ENCODE peak calls at places on chromosomes 2 and 18, in seven cellular contexts. I is A549, V is adrenal gland, C is tibial artery, T is SJSA1, F is stomach, Z is PC-3. S is an unnamed sample.

GRCh38 chr2:138871312-138871711 is 91.1 kb upstream of the NXPH2 start:
- DNase-seq in I (no peak), V (no peak), C (no peak), T (no peak), F (no peak), Z (peak; percentile 52), S (no peak)

GRCh38 chr2:179233626-179234430 is 30.8 kb downstream of the SESTD1 start:
- DNase-seq in I (no peak), V (no peak), C (no peak), T (no peak), F (no peak), Z (peak; percentile 1), S (no peak)

GRCh38 chr2:234710587-234710986 is 213.7 kb upstream of the ARL4C start:
- DNase-seq in I (no peak), V (no peak), C (no peak), T (peak; percentile 50), F (no peak), Z (no peak), S (no peak)

GRCh38 chr18:6979954-6980353 is 137.6 kb downstream of the LAMA1 start:
- DNase-seq in I (no peak), V (no peak), C (no peak), T (no peak), F (no peak), Z (no peak), S (no peak)

GRCh38 chr2:238108423-238109201 is 8.5 kb downstream of the ESPNL start:
- DNase-seq in I (no peak), V (peak; percentile 16), C (peak; percentile 15), T (no peak), F (no peak), Z (no peak), S (no peak)

GRCh38 chr2:28287261-28287915 is 105.3 kb upstream of the FOSL2 start:
- DNase-seq in I (no peak), V (no peak), C (no peak), T (no peak), F (no peak), Z (no peak), S (no peak)

GRCh38 chr18:45174755-45175154 is 440.5 kb upstream of the SLC14A2 start:
- DNase-seq in I (no peak), V (no peak), C (no peak), T (no peak), F (no peak), Z (no peak), S (no peak)

GRCh38 chr18:64994370-64994769 is 756.4 kb upstream of the CDH7 start:
- DNase-seq in I (no peak), V (no peak), C (no peak), T (no peak), F (no peak), Z (no peak), S (no peak)

GRCh38 chr2:101012706-101013181 is 10.7 kb downstream of the RPL31 start:
- DNase-seq in I (no peak), V (peak; percentile 27), C (no peak), T (peak; percentile 51), F (no peak), Z (peak; percentile 78), S (peak; percentile 8)

GRCh38 chr2:238158807-238159539 is at the start of gene ERFE:
- DNase-seq in I (peak; percentile 49), V (no peak), C (no peak), T (no peak), F (no peak), Z (peak; percentile 61), S (no peak)

GRCh38 chr18:54812885-54813284 is 15.4 kb upstream of the RAB27B start:
- DNase-seq in I (no peak), V (no peak), C (no peak), T (no peak), F (no peak), Z (no peak), S (no peak)

GRCh38 chr18:8982416-8983183 is 119.9 kb upstream of the NDUFV2 start:
- DNase-seq in I (peak; percentile 44), V (no peak), C (no peak), T (peak; percentile 61), F (peak; percentile 67), Z (peak; percentile 86), S (peak; percentile 84)

GRCh38 chr2:226215902-226216503 is 583.6 kb downstream of the IRS1 start:
- DNase-seq in I (no peak), V (peak; percentile 61), C (no peak), T (peak; percentile 32), F (peak; percentile 77), Z (peak; percentile 69), S (peak; percentile 12)

GRCh38 chr2:222733846-222734689 is 62.6 kb downstream of the MOGAT1 start:
- DNase-seq in I (no peak), V (no peak), C (no peak), T (no peak), F (no peak), Z (no peak), S (no peak)

GRCh38 chr2:97974471-97974870 is 21.3 kb downstream of the TMEM131 start:
- DNase-seq in I (no peak), V (no peak), C (no peak), T (no peak), F (no peak), Z (no peak), S (no peak)

GRCh38 chr2:216132585-216132984 is 23.4 kb downstream of the XRCC5 start:
- DNase-seq in I (no peak), V (no peak), C (no peak), T (no peak), F (no peak), Z (no peak), S (no peak)

GRCh38 chr2:8721410-8721809 is 39.6 kb downstream of the ID2 start:
- DNase-seq in I (no peak), V (no peak), C (no peak), T (no peak), F (no peak), Z (no peak), S (no peak)
- H3K4me1 ChIP-seq in I (no peaks in the 10 kb centered on the region), V (no peaks in the 10 kb centered on the region), C (no peaks in the 10 kb centered on the region), T (no peaks in the 10 kb centered on the region), F (no peaks in the 10 kb centered on the region), Z (no peaks in the 10 kb centered on the region), S (no peaks in the 10 kb centered on the region)

DNA sequence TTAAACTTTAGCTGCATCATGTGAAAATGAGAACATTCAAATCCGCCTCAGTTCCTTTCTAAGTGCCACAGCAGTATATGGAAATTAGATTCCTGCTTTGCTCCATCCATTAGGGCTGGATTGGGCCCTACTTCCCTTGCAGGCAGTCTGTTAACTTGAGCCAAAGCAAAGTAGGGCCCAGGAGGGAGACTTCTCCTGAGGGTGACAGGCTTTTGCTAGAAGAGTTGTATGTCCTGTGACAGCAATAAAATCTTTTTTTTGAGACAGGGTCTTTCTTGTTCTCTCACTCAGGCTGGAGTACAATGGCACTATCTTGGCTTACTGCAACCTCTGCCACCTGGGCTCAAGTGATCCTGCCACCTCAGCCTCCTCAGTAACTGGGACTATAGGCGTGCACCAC is 28.1 kb downstream of the VIL1 start:
- DNase-seq in I (no peak), V (no peak), C (no peak), T (no peak), F (no peak), Z (no peak), S (no peak)
- H3K4me1 ChIP-seq in I (peaks cover 40% of the 10 kb centered on the region), V (no peaks in the 10 kb centered on the region), C (no peaks in the 10 kb centered on the region), T (peaks cover 5% of the 10 kb centered on the region), F (peaks cover 9% of the 10 kb centered on the region), Z (peaks cover 39% of the 10 kb centered on the region), S (peaks cover 7% of the 10 kb centered on the region)

GRCh38 chr18:26714739-26715138 is 150.8 kb downstream of the AQP4 start:
- DNase-seq in I (no peak), V (peak; percentile 34), C (no peak), T (no peak), F (no peak), Z (no peak), S (no peak)
- H3K4me1 ChIP-seq in I (no peaks in the 10 kb centered on the region), V (no peaks in the 10 kb centered on the region), C (no peaks in the 10 kb centered on the region), T (no peaks in the 10 kb centered on the region), F (no peaks in the 10 kb centered on the region), Z (no peaks in the 10 kb centered on the region), S (no peaks in the 10 kb centered on the region)

GRCh38 chr2:197306691-197307030 is 3.9 kb downstream of the ANKRD44 start:
- DNase-seq in I (no peak), V (peak; percentile 83), C (peak; percentile 57), T (no peak), F (peak; percentile 73), Z (peak; percentile 85), S (no peak)
- H3K4me1 ChIP-seq in I (peaks cover 18% of the 10 kb centered on the region), V (peaks cover 59% of the 10 kb centered on the region), C (peaks cover 30% of the 10 kb centered on the region), T (peaks cover 15% of the 10 kb centered on the region), F (peaks cover 23% of the 10 kb centered on the region), Z (peaks cover 46% of the 10 kb centered on the region), S (peaks cover 12% of the 10 kb centered on the region)

DNA sequence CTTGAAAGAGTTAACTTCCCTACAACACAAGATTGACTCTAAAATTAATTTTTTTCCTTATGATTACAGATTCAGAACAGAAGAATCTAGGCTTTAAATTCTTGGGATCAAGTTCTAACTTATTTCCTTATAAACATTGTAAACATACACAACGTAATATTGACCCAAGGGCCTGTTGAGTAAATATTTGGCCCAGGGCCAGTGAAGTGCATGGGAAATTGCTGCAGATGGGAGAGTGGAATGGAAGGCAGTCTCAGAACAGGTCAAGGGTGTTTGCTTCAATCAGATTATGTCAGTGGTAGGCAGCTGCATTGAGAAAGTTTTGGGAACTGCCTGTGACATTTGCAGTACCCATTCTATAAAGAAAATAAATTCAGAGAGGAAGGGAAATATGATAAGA is 137.6 kb downstream of the MYO1B start:
- DNase-seq in I (no peak), V (no peak), C (no peak), T (no peak), F (peak; percentile 79), Z (peak; percentile 95), S (no peak)
- H3K4me1 ChIP-seq in I (peaks cover 76% of the 10 kb centered on the region), V (no peaks in the 10 kb centered on the region), C (peaks cover 23% of the 10 kb centered on the region), T (peaks cover 43% of the 10 kb centered on the region), F (no peaks in the 10 kb centered on the region), Z (peaks cover 43% of the 10 kb centered on the region), S (peaks cover 40% of the 10 kb centered on the region)

DNA sequence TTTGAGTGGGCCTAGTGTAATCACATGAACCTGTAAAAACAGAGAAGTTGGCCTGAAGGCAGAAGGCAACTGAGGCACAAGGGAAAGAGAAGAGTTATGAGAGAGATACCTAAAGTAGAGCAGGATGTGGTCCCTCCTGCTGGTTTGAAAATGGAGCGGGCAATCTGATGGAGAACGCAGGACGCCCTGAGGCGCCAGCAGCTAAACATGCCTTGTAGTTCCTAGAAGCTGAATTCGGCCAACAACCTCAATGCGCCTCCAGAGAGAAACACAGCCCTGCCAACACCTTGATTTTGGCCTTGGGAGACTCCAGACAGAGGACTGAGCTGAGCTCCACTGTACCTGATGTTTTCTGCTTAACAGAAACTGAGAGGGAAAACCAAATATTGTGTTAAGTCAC is 469.9 kb downstream of the SOCS6 start:
- DNase-seq in I (no peak), V (no peak), C (no peak), T (no peak), F (no peak), Z (no peak), S (no peak)
- H3K4me1 ChIP-seq in I (no peaks in the 10 kb centered on the region), V (no peaks in the 10 kb centered on the region), C (no peaks in the 10 kb centered on the region), T (no peaks in the 10 kb centered on the region), F (no peaks in the 10 kb centered on the region), Z (no peaks in the 10 kb centered on the region), S (no peaks in the 10 kb centered on the region)

DNA sequence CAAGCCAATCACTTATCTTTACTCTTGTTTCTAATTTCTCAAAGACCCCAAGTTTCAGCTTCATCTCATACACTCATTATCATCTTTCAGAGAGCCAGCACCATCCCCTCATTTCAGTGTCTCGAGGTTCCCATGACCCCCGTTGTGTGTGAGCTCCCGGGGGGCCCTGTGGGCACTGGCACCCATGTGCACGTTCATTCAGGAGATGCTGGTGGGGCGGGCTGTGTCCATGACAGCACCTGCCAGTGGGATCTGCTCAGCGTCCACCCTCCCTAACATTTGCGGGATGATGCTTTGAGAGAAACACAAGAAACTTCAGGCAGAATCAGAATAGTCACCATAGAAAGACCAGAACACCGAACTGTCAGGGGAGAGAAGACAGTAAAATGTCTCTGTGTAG is 120.5 kb downstream of the MBP start:
- DNase-seq in I (no peak), V (no peak), C (no peak), T (no peak), F (no peak), Z (no peak), S (no peak)
- H3K4me1 ChIP-seq in I (no peaks in the 10 kb centered on the region), V (peaks cover 15% of the 10 kb centered on the region), C (peaks cover 8% of the 10 kb centered on the region), T (no peaks in the 10 kb centered on the region), F (no peaks in the 10 kb centered on the region), Z (no peaks in the 10 kb centered on the region), S (no peaks in the 10 kb centered on the region)

GRCh38 chr2:126664234-126664633 is 8.3 kb downstream of the GYPC start:
- DNase-seq in I (no peak), V (no peak), C (no peak), T (no peak), F (no peak), Z (no peak), S (no peak)
- H3K4me1 ChIP-seq in I (no peaks in the 10 kb centered on the region), V (peaks cover 70% of the 10 kb centered on the region), C (peaks cover 46% of the 10 kb centered on the region), T (no peaks in the 10 kb centered on the region), F (peaks cover 31% of the 10 kb centered on the region), Z (no peaks in the 10 kb centered on the region), S (no peaks in the 10 kb centered on the region)

S was measured in astrocyte.